ENCODE peak calls at places on chromosomes 5 and 9, in eight cellular contexts. V is GM06990; T is CD8-positive, alpha-beta T cell; I is foreskin keratinocyte; P is fibroblast of the aortic adventitia; Z is vagina; L is Calu3; X is AG04450. B is an unnamed sample.

GRCh38 chr5:131242728-131243255 is 21.1 kb upstream of the CDC42SE2 start:
- DNase-seq in I (peak; percentile 87), P (peak; percentile 77), L (no peak), X (peak; percentile 66), Z (no peak), V (no peak), T (no peak), B (no peak)

GRCh38 chr5:173677125-173677672 is 60.7 kb upstream of the BOD1 start:
- DNase-seq in X (no peak), P (no peak), T (no peak), L (no peak), I (no peak), V (no peak), Z (no peak), B (no peak)

GRCh38 chr9:121844090-121844489 is 192.7 kb downstream of the DAB2IP start:
- DNase-seq in T (no peak), X (no peak), P (peak; percentile 76), L (no peak), I (no peak), Z (no peak), V (no peak), B (no peak)

GRCh38 chr9:95102001-95102433 is 215.5 kb downstream of the FANCC start:
- DNase-seq in L (no peak), I (peak; percentile 100), Z (no peak), P (no peak), X (no peak), T (no peak), V (no peak), B (no peak)

GRCh38 chr5:42951169-42951846 is 88.8 kb downstream of the ANXA2R start:
- DNase-seq in I (peak; percentile 47), Z (no peak), L (no peak), T (peak; percentile 82), P (peak; percentile 42), X (no peak), V (peak; percentile 84), B (peak; percentile 77)

GRCh38 chr9:130868230-130868629 is 28.4 kb downstream of the QRFP start:
- DNase-seq in X (no peak), Z (no peak), V (no peak), T (no peak), P (no peak), I (no peak), L (no peak), B (no peak)

GRCh38 chr5:93960044-93960443 is 218.6 kb upstream of the POU5F2 start:
- DNase-seq in T (no peak), Z (no peak), L (no peak), V (no peak), I (no peak), P (no peak), X (no peak), B (no peak)

GRCh38 chr9:89970701-89971100 is 365.9 kb downstream of the GADD45G start:
- DNase-seq in X (no peak), P (no peak), Z (no peak), T (no peak), L (no peak), I (no peak), V (no peak), B (no peak)

GRCh38 chr5:132205385-132206125 is 22.1 kb downstream of the P4HA2 start:
- DNase-seq in P (peak; percentile 37), L (no peak), T (no peak), X (no peak), I (no peak), V (peak; percentile 27), Z (peak; percentile 56), B (peak; percentile 32)

GRCh38 chr5:157575096-157575872 is at the start of gene ADAM19:
- DNase-seq in P (peak; percentile 58), X (no peak), I (peak; percentile 41), L (peak; percentile 56), V (peak; percentile 71), T (peak; percentile 23), Z (no peak), B (peak; percentile 82)

GRCh38 chr5:106862450-106863193 is 808.1 kb downstream of the EFNA5 start:
- DNase-seq in X (peak; percentile 42), V (no peak), Z (no peak), P (peak; percentile 29), T (no peak), L (no peak), I (no peak), B (no peak)

GRCh38 chr5:54360925-54361662 is 50.7 kb upstream of the ARL15 start:
- DNase-seq in T (no peak), Z (no peak), V (no peak), L (no peak), X (no peak), P (peak; percentile 45), I (no peak), B (no peak)

GRCh38 chr9:112034216-112034611 is 137.6 kb downstream of the UGCG start:
- DNase-seq in Z (no peak), I (no peak), P (no peak), L (no peak), V (no peak), T (no peak), X (no peak), B (no peak)

GRCh38 chr5:1227669-1228068 is 2.5 kb downstream of the SLC6A18 start:
- DNase-seq in X (no peak), P (no peak), I (no peak), L (peak; percentile 34), T (no peak), Z (no peak), V (no peak), B (no peak)

GRCh38 chr5:177319913-177320588 is 8.4 kb upstream of the MXD3 start:
- DNase-seq in P (no peak), I (no peak), L (no peak), Z (no peak), X (no peak), V (no peak), T (no peak), B (no peak)

GRCh38 chr9:131791532-131792254 is 51.8 kb upstream of the RAPGEF1 start:
- DNase-seq in L (no peak), V (no peak), Z (no peak), X (no peak), P (no peak), T (no peak), I (no peak), B (no peak)

GRCh38 chr5:6187501-6187900 is 190.8 kb downstream of the MED10 start:
- DNase-seq in T (no peak), P (no peak), V (no peak), X (no peak), L (no peak), Z (peak; percentile 62), I (no peak), B (no peak)

GRCh38 chr9:137301086-137301947 is 754 bp downstream of the NRARP start:
- DNase-seq in L (peak; percentile 56), P (peak; percentile 25), Z (no peak), T (no peak), X (no peak), I (no peak), V (peak; percentile 73), B (no peak)

GRCh38 chr5:178785999-178786398 is 55.5 kb upstream of the ZNF354A start:
- DNase-seq in P (no peak), L (peak; percentile 32), I (no peak), Z (no peak), X (no peak), T (no peak), V (no peak), B (no peak)

GRCh38 chr5:117645400-117645799 is 1070.8 kb upstream of the SEMA6A start:
- DNase-seq in X (no peak), T (no peak), P (no peak), V (no peak), L (no peak), I (no peak), Z (no peak), B (no peak)

GRCh38 chr5:154378134-154378533 is 67.7 kb upstream of the SAP30L start:
- DNase-seq in V (no peak), T (no peak), X (no peak), I (no peak), P (no peak), L (no peak), Z (no peak), B (no peak)

DNA sequence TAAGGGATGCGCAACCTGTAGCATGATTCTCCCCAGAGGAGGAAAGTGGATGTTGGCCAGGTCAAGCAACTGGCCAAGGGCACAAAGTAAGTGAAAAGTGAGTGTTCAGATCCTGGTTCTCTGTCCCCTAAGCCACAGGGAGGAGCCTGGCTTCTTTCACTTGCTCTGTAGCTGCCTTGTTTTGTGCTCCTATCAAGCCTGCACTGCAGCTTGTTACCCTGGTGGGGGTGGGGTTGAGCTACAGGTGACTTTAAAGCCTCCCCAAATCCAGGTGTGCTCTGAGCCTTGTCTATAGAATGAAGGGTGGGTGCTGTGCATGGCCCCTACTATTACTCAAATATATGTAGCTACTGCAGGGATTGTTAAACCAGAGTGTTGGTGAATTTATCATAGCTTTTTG is 32.9 kb downstream of the RALGPS1 start:
- DNase-seq in T (no peak), I (no peak), X (no peak), V (no peak), Z (no peak), L (peak; percentile 6), P (no peak), B (no peak)
- TF ChIP-seq CTCF in T (no peak), I (peak; percentile 47), X (no peak), V (peak; percentile 14), Z (no peak), L (no peak), P (no peak), B (peak; percentile 20)

GRCh38 chr9:134809296-134809695 is 71.3 kb upstream of the FCN2 start:
- DNase-seq in Z (no peak), X (no peak), P (no peak), V (no peak), L (no peak), T (no peak), I (no peak), B (no peak)

GRCh38 chr9:134813841-134814240 is 66.8 kb upstream of the FCN2 start:
- DNase-seq in T (no peak), I (no peak), L (no peak), V (no peak), P (no peak), X (no peak), Z (no peak), B (no peak)

GRCh38 chr9:134814598-134815215 is 65.9 kb upstream of the FCN2 start:
- DNase-seq in I (peak; percentile 34), Z (no peak), P (peak; percentile 68), V (no peak), T (no peak), X (no peak), L (no peak), B (no peak)

GRCh38 chr9:134811079-134811672 is 69.4 kb upstream of the FCN2 start:
- DNase-seq in I (no peak), P (no peak), V (no peak), Z (no peak), T (no peak), X (no peak), L (no peak), B (no peak)

GRCh38 chr9:134811673-134812668 is 68.6 kb upstream of the FCN2 start:
- DNase-seq in I (peak; percentile 6), L (no peak), Z (no peak), P (peak; percentile 81), X (peak; percentile 72), V (no peak), T (no peak), B (no peak)
- TF ChIP-seq CTCF in I (no peak), L (no peak), Z (no peak), P (peak; percentile 8), X (peak; percentile 24), V (no peak), T (no peak), B (no peak)

GRCh38 chr5:180860273-180860886 is 696 bp downstream of the ZFP62 start:
- DNase-seq in L (peak; percentile 36), X (no peak), T (peak; percentile 52), P (peak; percentile 32), I (no peak), V (peak; percentile 80), Z (no peak), B (peak; percentile 76)
- TF ChIP-seq CTCF in L (no peak), X (peak; percentile 17), T (peak; percentile 56), P (peak; percentile 21), I (peak; percentile 48), V (peak; percentile 48), Z (no peak), B (peak; percentile 50)

GRCh38 chr9:127365461-127365860 is 31.5 kb upstream of the SLC2A8 start:
- DNase-seq in V (no peak), L (no peak), I (no peak), Z (no peak), T (no peak), P (no peak), X (no peak), B (no peak)
- TF ChIP-seq CTCF in V (no peak), L (no peak), I (no peak), Z (no peak), T (no peak), P (no peak), X (no peak), B (no peak)

B was measured in GM10248.